ENCODE peak calls at places on chromosomes 13 and 19, in four cellular contexts. R is right lobe of liver, L is MM.1S, N is tibial artery. F is an unnamed sample.
A peak's percentile ranks its signal among the peaks of the same experiment; 100 is the strongest.

GRCh38 chr19:46919324-46919723 is 58.5 kb downstream of the ARHGAP35 start:
- DNase-seq in R (no peak), L (no peak), N (no peak), F (peak; percentile 33)

GRCh38 chr13:23025848-23026608 is 154.8 kb upstream of the SGCG start:
- DNase-seq in R (no peak), L (no peak), N (no peak), F (no peak)

GRCh38 chr19:38932425-38933179 is 1.9 kb downstream of the MRPS12 start:
- DNase-seq in R (peak; percentile 48), L (peak; percentile 42), N (no peak), F (peak; percentile 40)

GRCh38 chr19:9914001-9914314 is 22.4 kb downstream of the OLFM2 start:
- DNase-seq in R (no peak), L (no peak), N (no peak), F (no peak)

GRCh38 chr19:46725036-46725820 is 8.3 kb upstream of the PRKD2 start:
- DNase-seq in R (no peak), L (no peak), N (no peak), F (no peak)

GRCh38 chr19:42098781-42099180 is 22.8 kb downstream of the ZNF574 start:
- DNase-seq in R (no peak), L (no peak), N (no peak), F (no peak)

GRCh38 chr13:23985060-23985459 is 87.8 kb upstream of the C1QTNF9B start:
- DNase-seq in R (no peak), L (no peak), N (no peak), F (no peak)

GRCh38 chr13:27621116-27621365 is 651 bp upstream of the POLR1D start:
- DNase-seq in R (no peak), L (no peak), N (no peak), F (no peak)

GRCh38 chr13:32737111-32737571 is 150.9 kb downstream of the PDS5B start:
- DNase-seq in R (no peak), L (peak; percentile 27), N (no peak), F (no peak)

GRCh38 chr19:52221831-52222375 is 32.1 kb downstream of the PPP2R1A start:
- DNase-seq in R (no peak), L (no peak), N (no peak), F (no peak)

GRCh38 chr19:5947435-5947834 is 30.5 kb downstream of the RANBP3 start:
- DNase-seq in R (no peak), L (no peak), N (peak; percentile 66), F (peak; percentile 57)

GRCh38 chr19:23420824-23421223 is 25.6 kb upstream of the ZNF91 start:
- DNase-seq in R (no peak), L (no peak), N (no peak), F (no peak)

GRCh38 chr19:32543107-32543900 is 37.7 kb upstream of the PDCD5 start:
- DNase-seq in R (no peak), L (no peak), N (no peak), F (peak; percentile 10)

GRCh38 chr13:71721117-71721516 is 145.9 kb downstream of the DACH1 start:
- DNase-seq in R (no peak), L (no peak), N (no peak), F (no peak)

GRCh38 chr13:35990196-35990595 is 141.0 kb downstream of the DCLK1 start:
- DNase-seq in R (no peak), L (no peak), N (no peak), F (no peak)

GRCh38 chr13:20546559-20546958 is 20.4 kb upstream of the IFT88 start:
- DNase-seq in R (no peak), L (peak; percentile 11), N (no peak), F (no peak)

GRCh38 chr19:38915329-38916321 is 3.6 kb upstream of the CCER2 start:
- DNase-seq in R (no peak), L (no peak), N (no peak), F (no peak)

GRCh38 chr13:36090592-36090991 is 40.6 kb downstream of the DCLK1 start:
- DNase-seq in R (no peak), L (no peak), N (peak; percentile 54), F (peak; percentile 68)

GRCh38 chr13:113555141-113555540 is 29.4 kb upstream of the TFDP1 start:
- DNase-seq in R (no peak), L (no peak), N (no peak), F (no peak)

GRCh38 chr19:364496-365287 is 20.1 kb upstream of the MIER2 start:
- DNase-seq in R (no peak), L (no peak), N (no peak), F (no peak)

GRCh38 chr19:16301999-16302694 is 22.5 kb upstream of the KLF2 start:
- DNase-seq in R (no peak), L (no peak), N (no peak), F (no peak)

GRCh38 chr13:90594694-90595093 is 752.8 kb upstream of the MIR17HG start:
- DNase-seq in R (no peak), L (no peak), N (no peak), F (peak; percentile 19)

DNA sequence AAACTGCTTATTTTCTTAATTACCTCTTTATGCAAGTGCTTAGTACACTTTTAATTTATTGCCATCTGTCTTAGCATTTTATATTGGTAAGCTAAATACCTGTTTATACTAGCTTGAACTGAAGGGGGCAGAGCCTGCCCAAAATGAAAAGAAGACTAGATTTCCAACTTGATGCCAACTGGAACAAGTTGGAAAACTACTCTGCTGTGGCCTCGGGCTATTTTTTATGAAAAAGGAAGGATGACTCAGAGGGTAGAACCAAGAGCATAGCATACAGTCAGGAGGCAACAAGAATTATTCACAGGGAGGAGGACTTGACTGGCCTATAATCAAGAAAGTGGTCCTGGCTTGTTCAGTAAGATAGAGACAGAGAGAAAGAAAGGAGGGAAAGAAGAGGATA is 150.3 kb downstream of the NDFIP2 start:
- DNase-seq in R (no peak), L (no peak), N (no peak), F (peak; percentile 33)
- TF ChIP-seq CTCF in R (no peak), L (no peak), N (no peak), F (peak; percentile 17)

DNA sequence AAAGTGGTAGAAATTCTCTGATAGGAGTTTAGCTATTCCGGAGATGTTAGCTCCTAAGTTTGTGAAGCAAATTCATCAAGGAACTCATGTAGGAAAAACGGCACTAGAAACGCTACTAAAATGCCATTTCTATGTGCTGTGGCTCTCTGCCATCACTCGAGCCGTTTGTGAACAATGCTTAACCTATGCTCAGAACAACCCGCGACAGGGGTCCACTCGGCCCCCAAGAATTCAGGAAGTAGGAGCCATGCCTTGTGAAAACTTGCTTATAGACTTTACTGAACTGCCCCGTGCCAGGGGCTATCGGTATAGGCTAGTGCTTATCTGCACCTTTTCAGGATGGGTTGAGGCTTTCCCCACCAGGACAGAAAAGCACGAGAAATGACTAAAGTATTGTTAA is 14.2 kb upstream of the SLC15A1 start:
- DNase-seq in R (no peak), L (no peak), N (no peak), F (no peak)
- H3K4me3 ChIP-seq in R (no peak overlapping the region), L (no peak overlapping the region), N (no peak overlapping the region), F (no peak overlapping the region)

GRCh38 chr19:55244004-55244680 is 14.7 kb downstream of the PPP6R1 start:
- DNase-seq in R (no peak), L (no peak), N (no peak), F (no peak)

GRCh38 chr19:55248166-55248675 is 10.6 kb downstream of the PPP6R1 start:
- DNase-seq in R (no peak), L (no peak), N (no peak), F (no peak)

GRCh38 chr19:55246462-55247451 is 12.1 kb downstream of the PPP6R1 start:
- DNase-seq in R (no peak), L (no peak), N (no peak), F (no peak)

GRCh38 chr19:55247621-55248099 is 11.2 kb downstream of the PPP6R1 start:
- DNase-seq in R (no peak), L (no peak), N (no peak), F (peak; percentile 32)

DNA sequence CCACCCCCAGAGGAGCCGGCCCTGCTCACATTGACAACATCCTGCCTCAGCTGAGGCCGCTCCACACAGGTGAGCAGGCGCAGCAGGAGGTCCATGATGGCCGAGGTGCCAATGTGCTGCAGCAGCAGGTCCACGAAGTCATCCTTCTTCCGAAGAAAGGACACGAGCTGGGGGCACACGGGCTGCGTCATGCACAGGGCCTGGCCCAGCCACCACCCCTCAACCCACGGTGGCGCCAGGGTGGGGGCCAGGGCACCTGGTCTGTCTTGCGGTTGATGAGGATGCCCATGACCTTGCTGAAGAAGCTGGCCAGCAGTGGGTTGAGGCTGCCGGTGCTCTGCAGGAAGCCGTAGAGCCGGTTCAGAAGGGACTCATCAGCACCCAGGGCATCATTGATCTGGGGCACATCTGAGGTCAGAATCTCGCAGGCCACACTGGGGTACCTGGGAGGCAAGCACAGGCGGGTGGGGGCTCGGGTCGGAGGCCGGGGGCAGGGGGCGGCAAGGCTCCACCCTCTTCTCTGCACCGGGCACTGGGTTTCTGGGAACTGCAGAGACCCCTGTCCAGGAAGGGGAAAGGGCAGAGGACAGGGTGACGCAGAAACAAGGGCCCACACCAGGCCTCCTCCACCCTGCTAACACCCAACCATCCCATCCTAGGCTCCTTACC is 13.4 kb downstream of the PPP6R1 start:
- DNase-seq in R (no peak), L (no peak), N (no peak), F (no peak)
- H3K36me3 ChIP-seq in R (peaks cover 51% of the 10 kb centered on the region), L (peaks cover 4% of the 10 kb centered on the region), N (peaks cover 63% of the 10 kb centered on the region), F (peaks cover 47% of the 10 kb centered on the region)

DNA sequence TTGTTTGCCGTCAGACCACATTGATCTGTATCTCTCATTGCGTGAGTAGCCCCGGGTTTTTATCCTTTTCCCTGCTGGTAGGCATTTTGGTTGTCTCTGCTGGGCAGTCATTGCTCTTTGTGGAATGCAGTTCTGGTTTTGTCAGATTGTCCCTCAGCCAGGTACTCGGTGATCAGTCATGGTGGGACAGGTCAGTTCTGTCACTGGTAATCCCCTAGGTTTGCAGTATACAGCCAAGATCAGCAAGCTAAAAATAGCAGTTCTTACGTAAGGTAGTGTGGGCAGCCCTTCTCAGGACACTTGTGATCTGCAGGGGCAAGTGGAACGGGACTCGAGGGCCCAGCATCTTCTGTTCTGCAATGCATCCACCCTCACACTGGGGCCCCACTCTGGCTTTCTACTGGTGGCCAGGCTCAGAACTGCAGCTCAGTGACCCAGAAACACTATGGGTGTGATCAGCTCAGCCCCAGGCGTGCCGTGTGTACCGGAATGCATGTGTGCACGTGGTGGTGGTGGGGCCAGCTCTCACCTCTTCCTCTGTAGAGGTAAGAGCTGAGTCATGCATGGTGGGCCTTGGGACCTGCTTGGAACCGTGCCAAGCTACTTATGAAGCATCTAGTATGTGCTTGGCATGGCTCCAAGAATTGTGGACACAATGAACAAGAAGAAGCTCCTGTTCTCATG is 6.3 kb downstream of the PLEKHF1 start:
- DNase-seq in R (peak; percentile 72), L (no peak), N (peak; percentile 46), F (peak; percentile 24)
- TF ChIP-seq CTCF in R (no peak), L (peak; percentile 10), N (no peak), F (peak; percentile 53)

GRCh38 chr19:50204081-50204428 is 633 bp downstream of the MYH14 start:
- DNase-seq in R (no peak), L (no peak), N (no peak), F (no peak)

GRCh38 chr19:50204811-50205675 is 1.6 kb downstream of the MYH14 start:
- DNase-seq in R (peak; percentile 96), L (no peak), N (no peak), F (no peak)

GRCh38 chr19:50207730-50208129 is 4.3 kb downstream of the MYH14 start:
- DNase-seq in R (no peak), L (no peak), N (no peak), F (no peak)

GRCh38 chr19:50206191-50206590 is 2.8 kb downstream of the MYH14 start:
- DNase-seq in R (no peak), L (no peak), N (no peak), F (no peak)

GRCh38 chr19:50205681-50206138 is 2.3 kb downstream of the MYH14 start:
- DNase-seq in R (peak; percentile 80), L (no peak), N (no peak), F (no peak)
- H3K4me3 ChIP-seq in R (peak overlapping the region; percentile 43), L (no peak overlapping the region), N (no peak overlapping the region), F (no peak overlapping the region)

GRCh38 chr19:56543776-56544175 is 5.0 kb downstream of the ZFP28 start:
- DNase-seq in R (no peak), L (no peak), N (no peak), F (no peak)

GRCh38 chr19:56547535-56547934 is 8.8 kb downstream of the ZFP28 start:
- DNase-seq in R (no peak), L (no peak), N (no peak), F (no peak)
- H3K36me3 ChIP-seq in R (peaks cover 4% of the 10 kb centered on the region), L (no peaks in the 10 kb centered on the region), N (peaks cover 97% of the 10 kb centered on the region), F (peaks cover 35% of the 10 kb centered on the region)